ENCODE peak calls at places on chromosomes 6 and 20, in ten cellular contexts. G is MG63, K is spleen, V is cardiac muscle cell, C is Peyer's patch, Y is GM06990, O is NCI-H1417 treated with DMSO at 0.1 percent for 48 hours, T is psoas muscle, P is T-helper 2 cell, S is Calu3. M is an unnamed sample.

GRCh38 chr6:136426627-136427377 is 123.4 kb downstream of the MAP7 start:
- DNase-seq in K (no peak), C (no peak), Y (no peak), T (no peak), S (no peak), G (no peak), V (no peak), O (no peak), P (no peak), M (no peak)

GRCh38 chr20:44195613-44196012 is 8.6 kb upstream of the JPH2 start:
- DNase-seq in Y (no peak), G (no peak), P (no peak), K (no peak), S (no peak), C (no peak), T (no peak), V (no peak), O (no peak), M (no peak)

GRCh38 chr20:42181064-42181463 is 562.9 kb upstream of the CHD6 start:
- DNase-seq in G (no peak), S (no peak), O (no peak), Y (no peak), C (no peak), T (no peak), V (no peak), P (no peak), K (no peak), M (no peak)

GRCh38 chr20:62117362-62117646 is 5.0 kb upstream of the LSM14B start:
- DNase-seq in K (no peak), G (no peak), S (no peak), Y (no peak), P (no peak), T (no peak), C (no peak), O (no peak), V (no peak), M (no peak)

GRCh38 chr20:6235510-6235909 is 112.7 kb upstream of the FERMT1 start:
- DNase-seq in V (no peak), K (no peak), Y (no peak), G (no peak), O (no peak), S (no peak), T (no peak), P (no peak), C (no peak), M (no peak)

GRCh38 chr6:155228549-155229166 is 35.2 kb upstream of the CLDN20 start:
- DNase-seq in C (no peak), G (peak), P (no peak), S (no peak), V (no peak), O (no peak), K (no peak), T (no peak), Y (no peak), M (no peak)

GRCh38 chr20:90651-91050 is 3.2 kb downstream of the DEFB125 start:
- DNase-seq in K (no peak), S (no peak), C (no peak), V (no peak), Y (no peak), G (no peak), P (no peak), O (no peak), T (no peak), M (no peak)

GRCh38 chr20:34110025-34111013 is 1.7 kb downstream of the EIF2S2 start:
- DNase-seq in C (no peak), K (no peak), Y (peak), G (no peak), S (no peak), V (no peak), P (no peak), T (no peak), O (no peak), M (no peak)

GRCh38 chr6:113854531-113855499 is 2.3 kb upstream of the MARCKS start:
- DNase-seq in V (peak), T (peak), O (peak), Y (peak), S (peak), C (peak), K (peak), P (no peak), G (peak), M (no peak)

GRCh38 chr20:51489611-51490010 is 52.9 kb downstream of the NFATC2 start:
- DNase-seq in T (no peak), Y (no peak), P (no peak), O (no peak), V (no peak), S (no peak), G (no peak), C (no peak), K (no peak), M (no peak)

GRCh38 chr20:18090044-18090443 is 32.3 kb upstream of the OVOL2 start:
- DNase-seq in C (no peak), O (no peak), G (no peak), P (no peak), V (no peak), S (no peak), T (no peak), K (no peak), Y (no peak), M (no peak)

GRCh38 chr20:45470262-45470931 is 844 bp downstream of the WFDC2 start:
- DNase-seq in Y (peak), V (peak), C (no peak), O (no peak), S (peak), K (no peak), P (no peak), T (peak), G (peak), M (no peak)

GRCh38 chr6:1678201-1678600 is 68.5 kb downstream of the FOXC1 start:
- DNase-seq in Y (no peak), G (no peak), S (peak), P (no peak), K (no peak), C (no peak), V (no peak), T (no peak), O (no peak), M (no peak)

GRCh38 chr6:155270566-155271091 is 6.8 kb downstream of the CLDN20 start:
- DNase-seq in Y (no peak), C (no peak), K (no peak), G (no peak), O (no peak), V (no peak), S (no peak), P (no peak), T (no peak), M (no peak)

GRCh38 chr6:151440930-151441329 is 11.0 kb downstream of the RMND1 start:
- DNase-seq in O (no peak), S (no peak), P (no peak), Y (no peak), V (no peak), C (no peak), T (no peak), K (no peak), G (no peak), M (no peak)

GRCh38 chr6:107784669-107785068 is 39.4 kb downstream of the SCML4 start:
- DNase-seq in G (peak), O (no peak), Y (no peak), C (no peak), V (no peak), P (no peak), S (no peak), T (no peak), K (no peak), M (no peak)

GRCh38 chr6:45677381-45677992 is 299.8 kb upstream of the SUPT3H start:
- DNase-seq in T (no peak), O (no peak), P (no peak), G (no peak), S (peak), C (peak), V (no peak), K (peak), Y (peak), M (peak)

GRCh38 chr6:4950849-4951533 is 52.8 kb downstream of the RPP40 start:
- DNase-seq in O (no peak), V (no peak), K (no peak), C (no peak), G (no peak), S (no peak), T (no peak), P (no peak), Y (no peak), M (no peak)

GRCh38 chr6:108737594-108738546 is 110.4 kb upstream of the ARMC2 start:
- DNase-seq in T (no peak), Y (no peak), K (no peak), C (peak), V (no peak), O (no peak), P (no peak), S (peak), G (peak), M (no peak)

GRCh38 chr6:138287144-138287955 is 69.1 kb upstream of the PBOV1 start:
- DNase-seq in O (peak), V (peak), Y (no peak), S (peak), C (no peak), K (peak), P (peak), T (no peak), G (no peak), M (peak)

GRCh38 chr20:45341939-45342862 is 6.0 kb downstream of the SDC4 start:
- DNase-seq in Y (no peak), G (no peak), O (no peak), T (peak), V (peak), C (no peak), P (no peak), K (no peak), S (peak), M (no peak)

GRCh38 chr6:9620263-9620662 is 794.6 kb downstream of the TFAP2A start:
- DNase-seq in C (no peak), P (no peak), S (no peak), O (no peak), G (no peak), K (no peak), Y (peak), V (no peak), T (no peak), M (no peak)

GRCh38 chr6:45538636-45539035 is 160.9 kb upstream of the SUPT3H start:
- DNase-seq in T (peak), G (no peak), V (no peak), Y (no peak), C (no peak), S (no peak), P (no peak), K (no peak), O (no peak), M (no peak)

GRCh38 chr20:64078934-64079272 is 415 bp downstream of the RGS19 start:
- DNase-seq in T (no peak), S (no peak), O (no peak), C (no peak), V (no peak), Y (no peak), P (no peak), G (no peak), K (no peak), M (no peak)

GRCh38 chr6:5984150-5985089 is 22.3 kb downstream of the NRN1 start:
- DNase-seq in G (no peak), P (no peak), C (no peak), T (no peak), S (no peak), Y (no peak), K (no peak), O (no peak), V (no peak), M (no peak)

GRCh38 chr20:55271370-55271769 is 733.9 kb downstream of the CBLN4 start:
- DNase-seq in O (no peak), V (no peak), Y (no peak), S (no peak), T (no peak), K (no peak), G (no peak), P (no peak), C (no peak), M (no peak)

GRCh38 chr6:75813476-75814250 is 64.6 kb downstream of the MYO6 start:
- DNase-seq in S (no peak), K (no peak), Y (no peak), V (no peak), T (no peak), O (no peak), C (no peak), P (no peak), G (no peak), M (no peak)

GRCh38 chr20:38888059-38888831 is 38.0 kb upstream of the FAM83D start:
- DNase-seq in C (no peak), G (no peak), Y (no peak), O (no peak), T (no peak), K (peak), S (no peak), V (no peak), P (no peak), M (no peak)

GRCh38 chr20:59020938-59021551 is 1.8 kb downstream of the TUBB1 start:
- DNase-seq in O (no peak), P (no peak), V (peak), K (no peak), S (no peak), C (no peak), G (no peak), Y (no peak), T (no peak), M (no peak)

GRCh38 chr20:46890682-46891081 is 4.0 kb upstream of the EYA2 start:
- DNase-seq in G (no peak), Y (no peak), T (no peak), V (no peak), S (no peak), P (no peak), C (no peak), K (no peak), O (no peak), M (no peak)

GRCh38 chr6:84453499-84453898 is 226.1 kb upstream of the CEP162 start:
- DNase-seq in Y (no peak), C (no peak), G (peak), V (no peak), S (no peak), O (no peak), K (no peak), P (no peak), T (no peak), M (no peak)

GRCh38 chr6:5159162-5159561 is 74.0 kb downstream of the PPP1R3G start:
- DNase-seq in K (no peak), V (no peak), T (no peak), P (no peak), S (peak), O (no peak), C (no peak), Y (no peak), G (no peak), M (no peak)

GRCh38 chr6:13935190-13935880 is 10.6 kb downstream of the RNF182 start:
- DNase-seq in P (no peak), G (no peak), V (no peak), K (no peak), Y (no peak), T (no peak), S (no peak), C (no peak), O (no peak), M (no peak)

GRCh38 chr6:90537027-90537426 is 49.8 kb downstream of the MAP3K7 start:
- DNase-seq in G (no peak), S (no peak), V (no peak), C (no peak), O (no peak), P (no peak), T (no peak), Y (no peak), K (no peak), M (no peak)

GRCh38 chr6:11596640-11597237 is 59.2 kb downstream of the TMEM170B start:
- DNase-seq in G (no peak), Y (no peak), C (no peak), P (no peak), O (no peak), K (no peak), V (no peak), S (no peak), T (no peak), M (no peak)

GRCh38 chr6:14550410-14550809 is 432.8 kb downstream of the CD83 start:
- DNase-seq in C (no peak), T (no peak), K (no peak), O (no peak), Y (no peak), P (no peak), S (no peak), V (no peak), G (no peak), M (no peak)